ENCODE peak calls at places on chromosomes 16 and 17, in seven cellular contexts. U, C, D, S, H, R and N are unnamed samples. For H3K4me1, the result is how much of the 10 kb centered on the place peaks cover.

GRCh38 chr17:47654991-47655390 is 5.3 kb downstream of the KPNB1 start:
- DNase-seq in U (no peak), C (no peak), D (no peak), S (no peak), H (no peak), R (no peak), N (no peak)

GRCh38 chr17:31195305-31195704 is 100.5 kb downstream of the NF1 start:
- DNase-seq in U (no peak), C (no peak), D (no peak), S (no peak), H (no peak), R (no peak), N (no peak)

GRCh38 chr17:29376667-29377268 is 13.4 kb upstream of the TAOK1 start:
- DNase-seq in U (no peak), C (no peak), D (no peak), S (no peak), H (no peak), R (no peak), N (no peak)

GRCh38 chr16:10368984-10369551 is 16.8 kb upstream of the ATF7IP2 start:
- DNase-seq in U (no peak), C (peak), D (no peak), S (no peak), H (no peak), R (peak), N (no peak)

GRCh38 chr17:77349976-77350830 is 209.4 kb downstream of the SEC14L1 start:
- DNase-seq in U (no peak), C (no peak), D (no peak), S (no peak), H (no peak), R (no peak), N (no peak)

GRCh38 chr16:27439273-27440018 is 37.5 kb downstream of the IL21R start:
- DNase-seq in U (no peak), C (no peak), D (peak), S (no peak), H (no peak), R (no peak), N (no peak)

GRCh38 chr16:69367980-69368379 is 16.4 kb upstream of the TMED6 start:
- DNase-seq in U (no peak), C (peak), D (no peak), S (no peak), H (no peak), R (no peak), N (no peak)

GRCh38 chr17:60231234-60231633 is 81.5 kb downstream of the CA4 start:
- DNase-seq in U (no peak), C (peak), D (peak), S (peak), H (no peak), R (peak), N (no peak)

GRCh38 chr17:37821025-37821713 is 76.3 kb upstream of the HNF1B start:
- DNase-seq in U (no peak), C (no peak), D (no peak), S (no peak), H (no peak), R (no peak), N (no peak)

GRCh38 chr17:80264048-80264792 is 3.6 kb downstream of the RNF213 start:
- DNase-seq in U (no peak), C (no peak), D (no peak), S (no peak), H (no peak), R (no peak), N (no peak)

GRCh38 chr17:39487946-39488345 is 26.7 kb downstream of the CDK12 start:
- DNase-seq in U (no peak), C (no peak), D (no peak), S (no peak), H (no peak), R (no peak), N (no peak)

GRCh38 chr17:2749784-2750181 is 331 bp upstream of the CCDC92B start:
- DNase-seq in U (peak), C (peak), D (peak), S (peak), H (peak), R (peak), N (no peak)

GRCh38 chr17:37239690-37240344 is 136.0 kb upstream of the C17orf78 start:
- DNase-seq in U (no peak), C (peak), D (peak), S (peak), H (no peak), R (peak), N (no peak)

GRCh38 chr17:74051348-74051747 is 152.1 kb upstream of the RPL38 start:
- DNase-seq in U (no peak), C (no peak), D (peak), S (no peak), H (no peak), R (no peak), N (no peak)

GRCh38 chr17:68288804-68289203 is 2.1 kb downstream of the SLC16A6 start:
- DNase-seq in U (no peak), C (no peak), D (no peak), S (no peak), H (no peak), R (no peak), N (no peak)

GRCh38 chr17:68289473-68289872 is 1.5 kb downstream of the SLC16A6 start:
- DNase-seq in U (no peak), C (no peak), D (no peak), S (no peak), H (no peak), R (no peak), N (no peak)

GRCh38 chr17:68290268-68290954 is 516 bp downstream of the SLC16A6 start:
- DNase-seq in U (peak), C (no peak), D (peak), S (no peak), H (no peak), R (no peak), N (no peak)

GRCh38 chr17:68290955-68291835 is at the start of the genes ARSG and SLC16A6:
- DNase-seq in U (peak), C (peak), D (peak), S (peak), H (no peak), R (peak), N (no peak)

GRCh38 chr17:68289936-68290267 is 1.0 kb downstream of the SLC16A6 start:
- DNase-seq in U (no peak), C (no peak), D (no peak), S (no peak), H (no peak), R (no peak), N (no peak)
- H3K4me1 ChIP-seq in U (under half), C (under half), D (under half), S (half or more), H (under half), R (under half), N (under half)

GRCh38 chr17:9037741-9038140 is 16.4 kb downstream of the NTN1 start:
- DNase-seq in U (no peak), C (no peak), D (no peak), S (no peak), H (no peak), R (no peak), N (no peak)
- TF ChIP-seq SIN3A in U (no peak), C (no peak), D (no peak), S (no peak), H (no peak), R (no peak), N (no peak)

DNA sequence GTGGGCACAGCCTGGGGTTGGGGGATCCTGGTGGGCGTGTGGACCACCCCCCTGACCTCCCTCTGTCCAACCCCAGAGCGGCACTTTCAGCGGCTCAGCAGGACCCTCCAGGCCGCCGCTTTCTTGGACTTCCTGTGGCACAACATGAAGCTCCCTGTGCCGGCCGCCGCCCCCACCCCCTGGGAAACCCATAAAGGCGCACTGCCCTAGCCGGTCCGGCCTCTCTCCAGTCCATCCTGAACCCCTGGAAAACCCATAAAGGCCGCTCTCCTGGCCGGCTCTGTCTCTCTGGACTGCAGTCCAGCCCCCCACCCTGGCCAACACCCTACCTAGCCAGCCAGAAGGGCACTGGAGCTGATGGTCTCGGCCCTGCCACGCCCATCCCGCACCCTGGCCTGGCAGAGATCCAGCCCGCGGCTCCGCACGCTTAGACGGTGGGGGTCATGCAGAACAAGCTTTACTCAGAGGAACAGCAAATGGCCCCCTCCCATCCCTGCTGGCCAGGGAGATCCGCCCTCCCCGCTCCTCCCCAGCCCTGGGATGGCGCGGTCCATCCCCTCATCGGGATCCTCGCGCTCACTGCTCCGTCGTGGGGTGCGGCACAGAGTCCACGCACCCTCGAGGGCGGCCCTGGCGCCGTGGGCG is 2.7 kb downstream of the NOXO1 start:
- DNase-seq in U (peak), C (no peak), D (no peak), S (no peak), H (no peak), R (no peak), N (no peak)
- H3K4me3 ChIP-seq in U (peak), C (no peak), D (no peak), S (peak), H (no peak), R (no peak), N (no peak)

GRCh38 chr16:75272097-75272548 is 20.7 kb upstream of the BCAR1 start:
- DNase-seq in U (no peak), C (no peak), D (no peak), S (no peak), H (peak), R (peak), N (no peak)
- H3K4me1 ChIP-seq in U (under half), C (under half), D (under half), S (half or more), H (under half), R (half or more), N (under half)

GRCh38 chr16:87366288-87366687 is 17.3 kb downstream of the FBXO31 start:
- DNase-seq in U (no peak), C (no peak), D (no peak), S (no peak), H (no peak), R (no peak), N (no peak)

GRCh38 chr16:87366930-87367329 is 16.6 kb downstream of the FBXO31 start:
- DNase-seq in U (no peak), C (no peak), D (no peak), S (no peak), H (no peak), R (no peak), N (no peak)

GRCh38 chr16:87368029-87368765 is 15.4 kb downstream of the FBXO31 start:
- DNase-seq in U (no peak), C (no peak), D (no peak), S (no peak), H (no peak), R (no peak), N (no peak)

GRCh38 chr16:87369117-87369775 is 14.3 kb downstream of the FBXO31 start:
- DNase-seq in U (no peak), C (no peak), D (no peak), S (no peak), H (no peak), R (no peak), N (no peak)

GRCh38 chr16:87367556-87367955 is 16.0 kb downstream of the FBXO31 start:
- DNase-seq in U (no peak), C (no peak), D (peak), S (no peak), H (no peak), R (no peak), N (no peak)
- TF ChIP-seq SIN3A in U (no peak), C (no peak), D (no peak), S (no peak), H (no peak), R (no peak), N (no peak)

DNA sequence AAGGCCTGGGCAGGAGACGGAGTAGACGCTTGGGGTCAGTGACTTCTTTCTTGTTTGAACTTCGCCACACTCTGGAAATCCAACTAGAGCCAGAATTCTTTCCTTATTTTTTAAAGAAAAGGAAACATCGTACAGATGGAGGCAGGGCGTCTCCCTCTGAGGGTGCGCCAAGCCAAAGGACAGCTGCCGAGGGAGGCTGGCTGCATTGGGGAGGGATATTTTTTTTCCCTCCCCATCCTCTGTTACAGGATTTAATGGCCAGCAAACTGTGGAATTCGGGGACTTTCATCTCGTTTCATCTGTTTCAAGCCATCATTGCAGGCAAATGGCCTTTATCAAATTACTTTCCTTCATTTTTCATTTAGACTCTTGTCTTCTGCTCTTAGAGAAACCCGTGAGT is 15.9 kb downstream of the CDK5R1 start:
- DNase-seq in U (no peak), C (no peak), D (no peak), S (no peak), H (no peak), R (no peak), N (no peak)
- H3K4me3 ChIP-seq in U (no peak), C (no peak), D (no peak), S (no peak), H (no peak), R (no peak), N (no peak)

GRCh38 chr16:85805442-85806045 is 6.0 kb downstream of the COX4I1 start:
- DNase-seq in U (no peak), C (no peak), D (no peak), S (no peak), H (no peak), R (no peak), N (no peak)

GRCh38 chr16:85803570-85803969 is 4.1 kb downstream of the COX4I1 start:
- DNase-seq in U (no peak), C (no peak), D (no peak), S (no peak), H (no peak), R (no peak), N (no peak)

GRCh38 chr16:85808926-85809325 is 9.4 kb downstream of the COX4I1 start:
- DNase-seq in U (no peak), C (no peak), D (no peak), S (no peak), H (no peak), R (no peak), N (no peak)

GRCh38 chr16:85809645-85810044 is 10.2 kb downstream of the COX4I1 start:
- DNase-seq in U (no peak), C (no peak), D (no peak), S (no peak), H (no peak), R (no peak), N (no peak)

GRCh38 chr16:85806539-85806938 is 7.0 kb downstream of the COX4I1 start:
- DNase-seq in U (no peak), C (no peak), D (no peak), S (no peak), H (no peak), R (no peak), N (no peak)
- H3K4me1 ChIP-seq in U (under half), C (under half), D (under half), S (under half), H (under half), R (under half), N (under half)

GRCh38 chr16:1137604-1138003 is 15.3 kb upstream of the CACNA1H start:
- DNase-seq in U (no peak), C (peak), D (no peak), S (no peak), H (no peak), R (peak), N (no peak)
- TF ChIP-seq SIN3A in U (no peak), C (no peak), D (no peak), S (no peak), H (no peak), R (peak), N (no peak)

GRCh38 chr17:70168044-70168978 is 1.0 kb upstream of the KCNJ2 start:
- DNase-seq in U (peak), C (peak), D (peak), S (no peak), H (no peak), R (no peak), N (peak)
- H3K4me3 ChIP-seq in U (peak), C (peak), D (peak), S (no peak), H (peak), R (no peak), N (peak)